ENCODE peak calls at places on chromosome 7, in nine cellular contexts. T is small intestine; S is CD4-positive, CD25-positive, alpha-beta regulatory T cell; L is A549; O is cardiac muscle cell; F is AG04450; A is mammary epithelial cell; E is ovary; B is Karpas-422. I is an unnamed sample.

GRCh38 chr7:114439581-114439980 is 25.0 kb downstream of the FOXP2 start:
- DNase-seq in T (no peak), S (no peak), L (no peak), O (peak; percentile 55), F (no peak), A (no peak), E (no peak), B (no peak), I (no peak)

GRCh38 chr7:27262121-27262520 is 19.5 kb downstream of the EVX1 start:
- DNase-seq in T (no peak), S (no peak), L (no peak), O (no peak), F (no peak), A (no peak), E (no peak), B (no peak), I (no peak)

GRCh38 chr7:92613214-92613613 is 23.0 kb upstream of the FAM133B start:
- DNase-seq in T (no peak), S (no peak), L (no peak), O (no peak), F (no peak), A (no peak), E (no peak), B (no peak), I (no peak)

GRCh38 chr7:66877577-66878300 is 43.3 kb upstream of the TMEM248 start:
- DNase-seq in T (no peak), S (no peak), L (no peak), O (no peak), F (no peak), A (no peak), E (no peak), B (no peak), I (no peak)

GRCh38 chr7:68476966-68477365 is 1121.3 kb upstream of the AUTS2 start:
- DNase-seq in T (no peak), S (no peak), L (no peak), O (no peak), F (no peak), A (no peak), E (no peak), B (no peak), I (no peak)

GRCh38 chr7:91852263-91852741 is 28.2 kb downstream of the MTERF1 start:
- DNase-seq in T (peak; percentile 48), S (no peak), L (no peak), O (peak; percentile 15), F (no peak), A (peak; percentile 83), E (no peak), B (peak; percentile 78), I (no peak)

GRCh38 chr7:119720541-119720940 is 552.4 kb upstream of the KCND2 start:
- DNase-seq in T (no peak), S (no peak), L (no peak), O (peak; percentile 21), F (peak; percentile 58), A (peak; percentile 68), E (no peak), B (no peak), I (no peak)

GRCh38 chr7:20352573-20353304 is 22.0 kb downstream of the ITGB8 start:
- DNase-seq in T (no peak), S (no peak), L (peak; percentile 85), O (no peak), F (no peak), A (peak; percentile 99), E (no peak), B (no peak), I (no peak)

GRCh38 chr7:32047801-32048200 is 22.4 kb downstream of the PDE1C start:
- DNase-seq in T (no peak), S (no peak), L (no peak), O (no peak), F (no peak), A (no peak), E (no peak), B (no peak), I (no peak)

GRCh38 chr7:100567751-100568175 is 5.9 kb downstream of the SAP25 start:
- DNase-seq in T (no peak), S (no peak), L (no peak), O (no peak), F (no peak), A (no peak), E (no peak), B (peak; percentile 80), I (no peak)

GRCh38 chr7:33118383-33118782 is 9.2 kb upstream of the RP9 start:
- DNase-seq in T (no peak), S (no peak), L (no peak), O (no peak), F (no peak), A (no peak), E (no peak), B (no peak), I (no peak)

GRCh38 chr7:96697822-96698221 is 11.8 kb downstream of the SEM1 start:
- DNase-seq in T (no peak), S (no peak), L (no peak), O (no peak), F (no peak), A (no peak), E (no peak), B (no peak), I (no peak)
- H3K27ac ChIP-seq in T (no peak overlapping the region), S (no peak overlapping the region), L (no peak overlapping the region), O (no peak overlapping the region), F (no peak overlapping the region), A (no peak overlapping the region), E (no peak overlapping the region), B (no peak overlapping the region), I (no peak overlapping the region)

GRCh38 chr7:137658194-137658900 is 188.4 kb downstream of the DGKI start:
- DNase-seq in T (no peak), S (no peak), L (no peak), O (no peak), F (no peak), A (no peak), E (no peak), B (no peak), I (no peak)

GRCh38 chr7:137655804-137656203 is 191.0 kb downstream of the DGKI start:
- DNase-seq in T (no peak), S (no peak), L (no peak), O (no peak), F (no peak), A (no peak), E (no peak), B (no peak), I (no peak)

GRCh38 chr7:137656850-137657232 is 189.9 kb downstream of the DGKI start:
- DNase-seq in T (no peak), S (no peak), L (no peak), O (no peak), F (no peak), A (no peak), E (no peak), B (no peak), I (no peak)

GRCh38 chr7:137656227-137656849 is 190.4 kb downstream of the DGKI start:
- DNase-seq in T (peak; percentile 65), S (no peak), L (peak; percentile 59), O (peak; percentile 84), F (peak; percentile 44), A (peak; percentile 44), E (peak; percentile 67), B (peak; percentile 87), I (peak; percentile 4)

GRCh38 chr7:137657476-137658193 is 189.1 kb downstream of the DGKI start:
- DNase-seq in T (no peak), S (no peak), L (no peak), O (no peak), F (no peak), A (no peak), E (no peak), B (no peak), I (no peak)
- H3K27ac ChIP-seq in T (no peak overlapping the region), S (no peak overlapping the region), L (no peak overlapping the region), O (no peak overlapping the region), F (no peak overlapping the region), A (no peak overlapping the region), E (no peak overlapping the region), B (no peak overlapping the region), I (no peak overlapping the region)

GRCh38 chr7:150464962-150465361 is 14.5 kb downstream of the GIMAP8 start:
- DNase-seq in T (no peak), S (no peak), L (no peak), O (no peak), F (no peak), A (no peak), E (no peak), B (no peak), I (no peak)
- H3K27ac ChIP-seq in T (no peak overlapping the region), S (no peak overlapping the region), L (no peak overlapping the region), O (no peak overlapping the region), F (no peak overlapping the region), A (no peak overlapping the region), E (no peak overlapping the region), B (no peak overlapping the region), I (no peak overlapping the region)

DNA sequence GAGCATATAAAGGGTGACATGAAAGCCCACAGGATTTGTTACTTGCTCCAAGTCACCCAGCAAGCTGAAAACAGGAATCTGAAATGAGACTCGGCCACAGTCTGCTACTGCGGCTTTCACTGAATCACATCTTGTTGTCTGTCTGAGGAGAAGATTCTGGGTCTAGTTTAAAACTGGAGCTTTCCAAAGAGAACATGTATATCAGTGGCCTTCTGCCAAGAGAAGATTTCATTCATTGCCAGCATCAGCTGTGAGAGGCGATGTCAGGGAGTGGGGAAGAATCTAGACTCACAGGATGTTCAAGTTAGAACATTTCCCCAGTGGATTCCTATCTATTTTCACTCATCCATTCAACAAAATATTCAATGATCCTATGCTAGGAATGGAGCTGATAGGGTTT is 122.8 kb downstream of the GALNT17 start:
- DNase-seq in T (no peak), S (no peak), L (no peak), O (no peak), F (no peak), A (no peak), E (no peak), B (no peak), I (no peak)
- H3K27ac ChIP-seq in T (no peak overlapping the region), S (no peak overlapping the region), L (no peak overlapping the region), O (no peak overlapping the region), F (no peak overlapping the region), A (no peak overlapping the region), E (no peak overlapping the region), B (no peak overlapping the region), I (no peak overlapping the region)

I was measured in caudate nucleus.